ENCODE peak calls at places on chromosome 2, in eight cellular contexts. One of them, this sample, is unnamed.

GRCh38 chr2:187658952-187659525 is 104.8 kb upstream of the TFPI start:
- DNase-seq in SK-MEL-5: peak; percentile 54
- DNase-seq in HTR-8/SVneo: peak; percentile 19
- DNase-seq in activated B cell treated with CpG ODN at 0.5 μM for 24 hours: no peak
- DNase-seq in NCI-H510A treated with DMSO at 0.1 percent for 48 hours: no peak
- DNase-seq in nephron progenitor cell: peak; percentile 5
- DNase-seq in foreskin fibroblast: no peak
- DNase-seq in stimulated activated CD4-positive, alpha-beta T cell treated with anti-CD3 and anti-CD28 coated beads, Interleukin-12 subunit alpha, Interleukin-12 subunit beta, amount 100 ng/mL, for 48 hours: no peak
- DNase-seq in this sample: peak; percentile 23

GRCh38 chr2:215851091-215851490 is 162.3 kb downstream of the MREG start:
- DNase-seq in activated B cell treated with CpG ODN at 0.5 μM for 24 hours: no peak
- DNase-seq in HTR-8/SVneo: peak; percentile 10
- DNase-seq in stimulated activated CD4-positive, alpha-beta T cell treated with anti-CD3 and anti-CD28 coated beads, Interleukin-12 subunit alpha, Interleukin-12 subunit beta, amount 100 ng/mL, for 48 hours: no peak
- DNase-seq in nephron progenitor cell: no peak
- DNase-seq in SK-MEL-5: no peak
- DNase-seq in foreskin fibroblast: no peak
- DNase-seq in NCI-H510A treated with DMSO at 0.1 percent for 48 hours: no peak
- DNase-seq in this sample: no peak

GRCh38 chr2:178419123-178419522 is 31.9 kb downstream of the PRKRA start:
- DNase-seq in nephron progenitor cell: no peak
- DNase-seq in foreskin fibroblast: no peak
- DNase-seq in SK-MEL-5: peak; percentile 25
- DNase-seq in HTR-8/SVneo: no peak
- DNase-seq in stimulated activated CD4-positive, alpha-beta T cell treated with anti-CD3 and anti-CD28 coated beads, Interleukin-12 subunit alpha, Interleukin-12 subunit beta, amount 100 ng/mL, for 48 hours: no peak
- DNase-seq in NCI-H510A treated with DMSO at 0.1 percent for 48 hours: peak; percentile 80
- DNase-seq in activated B cell treated with CpG ODN at 0.5 μM for 24 hours: no peak
- DNase-seq in this sample: no peak

GRCh38 chr2:218658671-218659257 is 659 bp downstream of the ZNF142 start:
- DNase-seq in stimulated activated CD4-positive, alpha-beta T cell treated with anti-CD3 and anti-CD28 coated beads, Interleukin-12 subunit alpha, Interleukin-12 subunit beta, amount 100 ng/mL, for 48 hours: peak; percentile 36
- DNase-seq in nephron progenitor cell: peak; percentile 47
- DNase-seq in NCI-H510A treated with DMSO at 0.1 percent for 48 hours: peak; percentile 64
- DNase-seq in HTR-8/SVneo: peak; percentile 61
- DNase-seq in SK-MEL-5: peak; percentile 55
- DNase-seq in foreskin fibroblast: no peak
- DNase-seq in activated B cell treated with CpG ODN at 0.5 μM for 24 hours: peak; percentile 32
- DNase-seq in this sample: peak; percentile 72

GRCh38 chr2:235690809-235691450 is 197.1 kb downstream of the AGAP1 start:
- DNase-seq in stimulated activated CD4-positive, alpha-beta T cell treated with anti-CD3 and anti-CD28 coated beads, Interleukin-12 subunit alpha, Interleukin-12 subunit beta, amount 100 ng/mL, for 48 hours: no peak
- DNase-seq in NCI-H510A treated with DMSO at 0.1 percent for 48 hours: no peak
- DNase-seq in foreskin fibroblast: no peak
- DNase-seq in activated B cell treated with CpG ODN at 0.5 μM for 24 hours: no peak
- DNase-seq in SK-MEL-5: no peak
- DNase-seq in HTR-8/SVneo: no peak
- DNase-seq in nephron progenitor cell: no peak
- DNase-seq in this sample: no peak

GRCh38 chr2:101305492-101306123 is 2.9 kb downstream of the RNF149 start:
- DNase-seq in stimulated activated CD4-positive, alpha-beta T cell treated with anti-CD3 and anti-CD28 coated beads, Interleukin-12 subunit alpha, Interleukin-12 subunit beta, amount 100 ng/mL, for 48 hours: no peak
- DNase-seq in nephron progenitor cell: no peak
- DNase-seq in activated B cell treated with CpG ODN at 0.5 μM for 24 hours: no peak
- DNase-seq in NCI-H510A treated with DMSO at 0.1 percent for 48 hours: no peak
- DNase-seq in foreskin fibroblast: peak; percentile 58
- DNase-seq in HTR-8/SVneo: no peak
- DNase-seq in SK-MEL-5: no peak
- DNase-seq in this sample: no peak

GRCh38 chr2:28390241-28390856 is 2.3 kb upstream of the FOSL2 start:
- DNase-seq in activated B cell treated with CpG ODN at 0.5 μM for 24 hours: peak; percentile 56
- DNase-seq in NCI-H510A treated with DMSO at 0.1 percent for 48 hours: peak; percentile 58
- DNase-seq in foreskin fibroblast: peak; percentile 87
- DNase-seq in HTR-8/SVneo: peak; percentile 78
- DNase-seq in SK-MEL-5: peak; percentile 69
- DNase-seq in stimulated activated CD4-positive, alpha-beta T cell treated with anti-CD3 and anti-CD28 coated beads, Interleukin-12 subunit alpha, Interleukin-12 subunit beta, amount 100 ng/mL, for 48 hours: peak; percentile 93
- DNase-seq in nephron progenitor cell: peak; percentile 66
- DNase-seq in this sample: peak; percentile 20

GRCh38 chr2:19607931-19608762 is 249.7 kb upstream of the OSR1 start:
- DNase-seq in NCI-H510A treated with DMSO at 0.1 percent for 48 hours: no peak
- DNase-seq in SK-MEL-5: no peak
- DNase-seq in nephron progenitor cell: no peak
- DNase-seq in activated B cell treated with CpG ODN at 0.5 μM for 24 hours: no peak
- DNase-seq in HTR-8/SVneo: peak; percentile 52
- DNase-seq in foreskin fibroblast: peak; percentile 94
- DNase-seq in stimulated activated CD4-positive, alpha-beta T cell treated with anti-CD3 and anti-CD28 coated beads, Interleukin-12 subunit alpha, Interleukin-12 subunit beta, amount 100 ng/mL, for 48 hours: no peak
- DNase-seq in this sample: no peak

GRCh38 chr2:47087051-47087450 is 68.1 kb downstream of the STPG4 start:
- DNase-seq in HTR-8/SVneo: no peak
- DNase-seq in nephron progenitor cell: no peak
- DNase-seq in activated B cell treated with CpG ODN at 0.5 μM for 24 hours: no peak
- DNase-seq in SK-MEL-5: no peak
- DNase-seq in stimulated activated CD4-positive, alpha-beta T cell treated with anti-CD3 and anti-CD28 coated beads, Interleukin-12 subunit alpha, Interleukin-12 subunit beta, amount 100 ng/mL, for 48 hours: no peak
- DNase-seq in foreskin fibroblast: no peak
- DNase-seq in NCI-H510A treated with DMSO at 0.1 percent for 48 hours: no peak
- DNase-seq in this sample: no peak